ENCODE peak calls at places on chromosome 1, in eight cellular contexts. T is left cardiac atrium; S is activated CD4-positive, alpha-beta T cell treated with anti-CD3 and anti-CD28 coated beads, Interleukin-2, amount 50 U/mL, for 48 hours; N is A172; F is activated T-cell treated with anti-CD3 and anti-CD28 coated beads, Interleukin-2, amount 50 U/mL, for 72 hours; I is naive thymus-derived CD8-positive, alpha-beta T cell; R is A549; Z is left lung. W is an unnamed sample.

GRCh38 chr1:199202331-199202730 is 563.5 kb downstream of the PTPRC start:
- DNase-seq in T (no peak), S (no peak), N (no peak), F (no peak), I (no peak), R (no peak), Z (no peak), W (no peak)

GRCh38 chr1:117112063-117112462 is 9.5 kb downstream of the TRIM45 start:
- DNase-seq in T (no peak), S (no peak), N (no peak), F (no peak), I (no peak), R (no peak), Z (no peak), W (no peak)

GRCh38 chr1:92219028-92219427 is 1.3 kb downstream of the C1orf146 start:
- DNase-seq in T (no peak), S (no peak), N (no peak), F (no peak), I (no peak), R (no peak), Z (no peak), W (no peak)

GRCh38 chr1:108109295-108109973 is 90.7 kb downstream of the SLC25A24 start:
- DNase-seq in T (no peak), S (no peak), N (no peak), F (no peak), I (no peak), R (no peak), Z (no peak), W (no peak)

GRCh38 chr1:160567858-160568682 is 11.2 kb downstream of the CD84 start:
- DNase-seq in T (no peak), S (peak), N (no peak), F (peak), I (peak), R (no peak), Z (no peak), W (no peak)

GRCh38 chr1:3472906-3473305 is 18.4 kb downstream of the ARHGEF16 start:
- DNase-seq in T (no peak), S (no peak), N (no peak), F (no peak), I (no peak), R (no peak), Z (peak), W (no peak)

GRCh38 chr1:1230656-1231399 is 973 bp downstream of the SDF4 start:
- DNase-seq in T (no peak), S (no peak), N (peak), F (no peak), I (no peak), R (peak), Z (no peak), W (peak)

GRCh38 chr1:116951175-116951935 is 41.6 kb downstream of the PTGFRN start:
- DNase-seq in T (peak), S (no peak), N (peak), F (no peak), I (no peak), R (no peak), Z (no peak), W (no peak)

GRCh38 chr1:86416343-86416742 is 7.6 kb upstream of the CLCA2 start:
- DNase-seq in T (no peak), S (no peak), N (no peak), F (no peak), I (no peak), R (no peak), Z (no peak), W (no peak)

GRCh38 chr1:243233908-243234307 is 21.2 kb downstream of the CEP170 start:
- DNase-seq in T (no peak), S (no peak), N (peak), F (no peak), I (no peak), R (no peak), Z (no peak), W (no peak)

GRCh38 chr1:160007577-160008200 is 24.1 kb downstream of the PIGM start:
- DNase-seq in T (no peak), S (no peak), N (peak), F (no peak), I (no peak), R (peak), Z (no peak), W (no peak)

GRCh38 chr1:60425528-60425927 is 352.0 kb upstream of the C1orf87 start:
- DNase-seq in T (no peak), S (no peak), N (no peak), F (no peak), I (no peak), R (no peak), Z (no peak), W (peak)

W was measured in H54.